ENCODE peak calls at places on chromosome 2, in ten cellular contexts. A is coronary artery; E is A549; D is heart right ventricle; T is Peyer's patch; N is brain microvascular endothelial cell; R is astrocyte of the spinal cord; B is CD8-positive, alpha-beta T cell; H is foreskin fibroblast; W is SK-N-SH. F is an unnamed sample.

GRCh38 chr2:46780411-46780800 is 135.2 kb downstream of the MCFD2 start:
- DNase-seq in A (no peak), E (no peak), D (peak), T (no peak), N (no peak), R (no peak), B (no peak), H (no peak), W (no peak), F (no peak)

GRCh38 chr2:170812716-170813585 is 3.7 kb upstream of the GAD1 start:
- DNase-seq in A (no peak), E (peak), D (peak), T (no peak), N (peak), R (peak), B (no peak), H (peak), W (peak), F (no peak)

GRCh38 chr2:175251425-175252041 is 70.0 kb upstream of the ATP5MC3 start:
- DNase-seq in A (no peak), E (peak), D (no peak), T (no peak), N (peak), R (peak), B (no peak), H (peak), W (peak), F (no peak)

GRCh38 chr2:15243762-15244161 is 317.4 kb downstream of the NBAS start:
- DNase-seq in A (no peak), E (no peak), D (no peak), T (no peak), N (peak), R (peak), B (no peak), H (peak), W (no peak), F (no peak)

GRCh38 chr2:10238396-10238795 is 64.3 kb upstream of the HPCAL1 start:
- DNase-seq in A (no peak), E (no peak), D (no peak), T (no peak), N (no peak), R (no peak), B (no peak), H (no peak), W (no peak), F (no peak)

GRCh38 chr2:233098615-233099014 is 38.5 kb downstream of the INPP5D start:
- DNase-seq in A (no peak), E (no peak), D (no peak), T (no peak), N (no peak), R (peak), B (no peak), H (no peak), W (peak), F (no peak)

GRCh38 chr2:152594792-152595191 is 122.5 kb downstream of the PRPF40A start:
- DNase-seq in A (peak), E (no peak), D (peak), T (no peak), N (no peak), R (peak), B (no peak), H (no peak), W (no peak), F (no peak)

GRCh38 chr2:31335921-31336570 is 78.5 kb downstream of the XDH start:
- DNase-seq in A (no peak), E (no peak), D (no peak), T (no peak), N (peak), R (peak), B (no peak), H (peak), W (peak), F (peak)

GRCh38 chr2:206054952-206055351 is 31.0 kb downstream of the INO80D start:
- DNase-seq in A (no peak), E (no peak), D (no peak), T (no peak), N (no peak), R (no peak), B (no peak), H (no peak), W (no peak), F (no peak)

GRCh38 chr2:225122582-225123486 is 80.6 kb upstream of the DOCK10 start:
- DNase-seq in A (no peak), E (no peak), D (no peak), T (no peak), N (peak), R (peak), B (no peak), H (peak), W (peak), F (no peak)

GRCh38 chr2:218179782-218180181 is 13.0 kb upstream of the CXCR1 start:
- DNase-seq in A (peak), E (no peak), D (no peak), T (no peak), N (no peak), R (no peak), B (no peak), H (no peak), W (no peak), F (no peak)

GRCh38 chr2:170261566-170261965 is 83.6 kb downstream of the MYO3B start:
- DNase-seq in A (no peak), E (no peak), D (no peak), T (no peak), N (no peak), R (no peak), B (no peak), H (no peak), W (no peak), F (no peak)

GRCh38 chr2:101983486-101983885 is 8.3 kb upstream of the IL1R2 start:
- DNase-seq in A (no peak), E (no peak), D (no peak), T (no peak), N (no peak), R (peak), B (no peak), H (peak), W (no peak), F (peak)

GRCh38 chr2:124267821-124268220 is 242.7 kb downstream of the CNTNAP5 start:
- DNase-seq in A (no peak), E (no peak), D (no peak), T (no peak), N (peak), R (peak), B (no peak), H (peak), W (no peak), F (no peak)

GRCh38 chr2:43424262-43425207 is 171.3 kb downstream of the THADA start:
- DNase-seq in A (no peak), E (no peak), D (no peak), T (no peak), N (no peak), R (peak), B (no peak), H (no peak), W (no peak), F (no peak)

GRCh38 chr2:44578401-44579135 is 216.8 kb downstream of the CAMKMT start:
- DNase-seq in A (no peak), E (no peak), D (no peak), T (no peak), N (peak), R (peak), B (no peak), H (peak), W (no peak), F (peak)

GRCh38 chr2:10779776-10780490 is 32.7 kb downstream of the PDIA6 start:
- DNase-seq in A (no peak), E (no peak), D (no peak), T (no peak), N (no peak), R (no peak), B (no peak), H (no peak), W (no peak), F (no peak)

GRCh38 chr2:241836257-241836656 is 22.4 kb downstream of the PDCD1 start:
- DNase-seq in A (peak), E (no peak), D (no peak), T (no peak), N (no peak), R (no peak), B (no peak), H (no peak), W (no peak), F (no peak)

GRCh38 chr2:183248866-183249567 is 124.8 kb downstream of the NUP35 start:
- DNase-seq in A (no peak), E (peak), D (no peak), T (no peak), N (peak), R (peak), B (no peak), H (peak), W (peak), F (peak)

GRCh38 chr2:44582363-44583008 is 220.7 kb downstream of the CAMKMT start:
- DNase-seq in A (no peak), E (no peak), D (no peak), T (no peak), N (no peak), R (no peak), B (no peak), H (peak), W (no peak), F (peak)

GRCh38 chr2:170878061-170878460 is 51.0 kb upstream of the GORASP2 start:
- DNase-seq in A (no peak), E (no peak), D (no peak), T (no peak), N (no peak), R (peak), B (no peak), H (peak), W (no peak), F (no peak)

GRCh38 chr2:128309341-128310093 is 9.2 kb downstream of the HS6ST1 start:
- DNase-seq in A (peak), E (no peak), D (no peak), T (no peak), N (no peak), R (peak), B (peak), H (peak), W (peak), F (no peak)

GRCh38 chr2:218125095-218125494 is 733 bp upstream of the CXCR2 start:
- DNase-seq in A (no peak), E (no peak), D (no peak), T (no peak), N (no peak), R (no peak), B (no peak), H (peak), W (no peak), F (no peak)

GRCh38 chr2:44833123-44834069 is 108.1 kb upstream of the SIX3 start:
- DNase-seq in A (peak), E (no peak), D (no peak), T (no peak), N (peak), R (no peak), B (no peak), H (peak), W (no peak), F (peak)

GRCh38 chr2:2107140-2107539 is 223.9 kb downstream of the MYT1L start:
- DNase-seq in A (no peak), E (no peak), D (peak), T (no peak), N (no peak), R (no peak), B (no peak), H (no peak), W (peak), F (no peak)

DNA sequence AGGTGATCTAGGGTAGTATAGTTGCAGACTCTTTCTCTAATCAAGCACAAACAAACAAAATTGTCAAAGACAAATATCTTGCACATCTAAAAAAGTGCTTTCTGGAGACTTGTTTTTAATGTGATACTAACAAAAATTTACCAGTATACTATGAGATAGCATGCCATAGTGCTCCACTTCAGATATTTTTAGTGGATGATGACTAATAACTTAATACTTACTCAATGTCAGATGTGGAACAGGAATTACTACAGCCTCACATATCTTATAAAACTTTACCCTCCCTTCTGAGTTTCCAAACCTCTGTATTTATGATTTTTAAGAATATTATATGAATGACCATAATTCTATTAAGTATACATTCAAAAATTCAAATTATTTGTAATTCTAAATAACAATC is 1162.0 kb upstream of the SLC39A10 start:
- DNase-seq in A (no peak), E (no peak), D (no peak), T (no peak), N (no peak), R (no peak), B (no peak), H (peak), W (no peak), F (no peak)
- H3K4me3 ChIP-seq in A (no peak), E (no peak), D (no peak), T (no peak), N (no peak), R (no peak), B (no peak), H (no peak), W (no peak), F (no peak)

GRCh38 chr2:82234283-82234682 is 1929.7 kb upstream of the LRRTM1 start:
- DNase-seq in A (no peak), E (no peak), D (no peak), T (no peak), N (no peak), R (no peak), B (no peak), H (no peak), W (no peak), F (no peak)
- TF ChIP-seq CTCF in A (no peak), E (no peak), D (no peak), T (no peak), N (no peak), R (no peak), B (no peak), H (no peak), W (peak), F (no peak)

DNA sequence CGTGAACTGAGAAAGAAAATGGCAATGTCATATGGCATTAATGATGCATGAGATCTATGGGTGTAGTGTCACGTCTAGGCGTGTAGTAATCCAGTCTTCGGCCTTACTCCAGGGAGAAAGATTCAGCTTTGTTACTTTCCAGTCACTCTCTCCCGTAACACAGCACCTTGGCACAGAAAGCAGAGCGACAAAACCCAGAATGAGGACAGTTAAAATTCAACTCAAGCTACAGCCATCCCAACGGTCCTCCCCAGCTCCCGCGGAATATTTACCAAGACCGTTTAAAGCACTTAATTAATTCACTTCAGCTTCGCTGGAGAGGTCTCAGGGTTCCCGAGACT is 792 bp upstream of the CRIM1 start:
- DNase-seq in A (no peak), E (no peak), D (no peak), T (no peak), N (no peak), R (no peak), B (no peak), H (no peak), W (no peak), F (no peak)
- H3K4me3 ChIP-seq in A (peak), E (peak), D (peak), T (peak), N (peak), R (peak), B (no peak), H (peak), W (peak), F (peak)

DNA sequence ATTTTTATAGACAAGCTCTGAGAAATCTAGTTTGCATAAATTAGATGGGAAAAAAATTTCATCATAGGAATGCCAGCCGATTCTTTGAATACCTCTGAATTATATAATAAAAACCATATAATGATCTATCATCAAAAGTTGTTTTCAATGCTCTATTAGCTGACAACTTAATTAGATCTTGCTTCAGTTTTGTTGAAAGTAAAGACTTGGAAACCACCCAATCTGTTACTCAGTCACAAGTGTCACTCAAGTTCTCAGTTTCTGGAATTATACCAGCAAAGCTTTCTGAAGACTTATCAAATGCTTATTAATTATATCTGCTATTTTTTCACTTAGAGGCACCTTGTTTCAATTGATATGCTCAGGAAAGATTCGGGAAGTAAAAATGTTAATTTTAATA is 17.4 kb upstream of the TP53I3 start:
- DNase-seq in A (no peak), E (no peak), D (no peak), T (no peak), N (no peak), R (no peak), B (no peak), H (no peak), W (no peak), F (no peak)
- TF ChIP-seq CTCF in A (no peak), E (no peak), D (no peak), T (no peak), N (no peak), R (no peak), B (no peak), H (no peak), W (no peak), F (no peak)

GRCh38 chr2:181787310-181788048 is 104.1 kb upstream of the ITPRID2 start:
- DNase-seq in A (no peak), E (no peak), D (no peak), T (no peak), N (no peak), R (no peak), B (no peak), H (no peak), W (no peak), F (no peak)

GRCh38 chr2:181792906-181793305 is 98.6 kb upstream of the ITPRID2 start:
- DNase-seq in A (no peak), E (no peak), D (no peak), T (no peak), N (no peak), R (no peak), B (no peak), H (no peak), W (no peak), F (no peak)

GRCh38 chr2:181789827-181790448 is 101.6 kb upstream of the ITPRID2 start:
- DNase-seq in A (no peak), E (no peak), D (no peak), T (no peak), N (no peak), R (no peak), B (no peak), H (no peak), W (no peak), F (no peak)

GRCh38 chr2:181788883-181789555 is 102.5 kb upstream of the ITPRID2 start:
- DNase-seq in A (no peak), E (no peak), D (no peak), T (no peak), N (no peak), R (no peak), B (no peak), H (peak), W (no peak), F (no peak)

DNA sequence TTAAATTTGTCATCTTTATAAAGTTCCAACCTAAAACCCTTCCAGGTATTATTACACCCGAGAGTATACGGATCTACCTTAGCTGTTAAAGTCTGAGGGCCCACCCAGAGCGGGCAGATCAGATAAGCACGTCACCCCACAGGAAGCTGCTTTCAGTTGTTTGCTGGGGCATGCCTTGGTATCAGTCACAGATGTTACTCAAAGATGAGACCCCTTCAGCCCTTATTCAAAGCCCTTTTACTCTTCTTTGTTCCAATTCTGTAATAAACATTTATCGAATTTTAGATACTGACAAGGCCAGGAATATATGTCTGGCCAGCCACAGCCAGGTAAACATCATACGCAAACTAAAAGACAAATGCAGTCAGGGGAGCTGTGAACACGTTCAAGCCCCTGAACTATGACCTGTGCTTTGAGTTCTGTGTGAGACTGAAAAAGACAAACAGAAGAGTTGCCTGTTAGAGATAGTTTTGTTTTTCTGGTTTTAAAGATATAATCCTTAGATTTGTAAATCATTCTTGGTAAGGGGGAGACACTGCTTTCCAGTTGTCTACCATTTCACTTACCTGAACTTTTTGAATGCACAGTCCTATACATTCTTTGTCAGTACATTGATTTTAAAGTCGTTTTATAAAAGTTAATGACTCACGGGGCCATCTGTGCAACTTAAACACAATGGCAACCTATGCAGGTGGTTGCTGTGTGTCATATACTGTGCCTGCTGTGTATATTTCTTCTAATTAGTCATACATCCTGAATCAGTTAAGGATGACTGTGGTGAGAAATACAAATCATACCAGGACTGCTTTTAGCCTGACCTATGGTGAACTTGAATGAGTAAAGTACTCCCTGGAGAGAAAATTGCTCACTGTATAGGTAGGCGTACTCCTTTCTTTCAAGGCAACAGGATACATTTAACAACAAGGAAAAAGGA is 100.5 kb upstream of the ITPRID2 start:
- DNase-seq in A (no peak), E (peak), D (no peak), T (no peak), N (peak), R (peak), B (no peak), H (peak), W (no peak), F (peak)
- H3K4me3 ChIP-seq in A (no peak), E (no peak), D (no peak), T (no peak), N (no peak), R (no peak), B (no peak), H (no peak), W (no peak), F (no peak)

DNA sequence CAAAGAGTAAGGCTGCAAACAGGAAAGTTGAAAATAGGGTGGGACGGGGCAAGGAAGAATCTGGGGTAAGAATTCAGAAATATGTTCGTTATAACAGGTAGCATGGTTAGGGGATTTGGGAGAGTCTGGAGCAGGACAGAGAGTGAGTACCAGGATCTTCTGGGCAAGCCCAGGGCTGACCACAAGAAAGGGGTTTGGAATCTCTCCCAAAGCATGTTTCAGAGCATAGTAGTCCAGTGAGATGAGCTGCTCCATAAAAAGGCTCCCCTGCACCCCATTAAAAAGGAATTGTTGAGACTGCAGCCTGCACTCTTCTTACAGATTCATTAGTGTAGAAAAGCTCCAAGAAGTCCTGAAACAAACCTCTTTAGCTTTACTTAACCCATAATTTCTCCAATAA is 291.1 kb downstream of the MTX2 start:
- DNase-seq in A (no peak), E (no peak), D (no peak), T (no peak), N (no peak), R (no peak), B (no peak), H (no peak), W (no peak), F (no peak)
- TF ChIP-seq CTCF in A (no peak), E (no peak), D (no peak), T (no peak), N (no peak), R (no peak), B (no peak), H (no peak), W (no peak), F (no peak)